ENCODE peak calls at places on chromosomes 4 and X, in five cellular contexts. One of them, this sample, is unnamed.

GRCh38 chr4:34046580-34046979 is 2197.7 kb downstream of the ARAP2 start:
- DNase-seq in HepG2: no peak
- DNase-seq in foreskin fibroblast: peak
- DNase-seq in anterior cingulate cortex: no peak
- DNase-seq in GM12865: peak
- DNase-seq in this sample: no peak

GRCh38 chrX:3142259-3143042 is 101.2 kb downstream of the ARSF start:
- DNase-seq in HepG2: no peak
- DNase-seq in foreskin fibroblast: no peak
- DNase-seq in anterior cingulate cortex: no peak
- DNase-seq in GM12865: peak
- DNase-seq in this sample: no peak

GRCh38 chrX:700936-701335 is 70.3 kb downstream of the SHOX start:
- DNase-seq in foreskin fibroblast: no peak
- DNase-seq in GM12865: no peak
- DNase-seq in HepG2: no peak
- DNase-seq in anterior cingulate cortex: no peak
- DNase-seq in this sample: no peak

GRCh38 chr4:16875487-16875886 is 23.0 kb downstream of the LDB2 start:
- DNase-seq in HepG2: no peak
- DNase-seq in foreskin fibroblast: peak
- DNase-seq in anterior cingulate cortex: peak
- DNase-seq in GM12865: no peak
- DNase-seq in this sample: no peak

GRCh38 chr4:68074397-68074796 is 55.3 kb downstream of the TMPRSS11F start:
- DNase-seq in foreskin fibroblast: no peak
- DNase-seq in anterior cingulate cortex: no peak
- DNase-seq in HepG2: no peak
- DNase-seq in GM12865: no peak
- DNase-seq in this sample: no peak

GRCh38 chr4:18844726-18845125 is 823.2 kb upstream of the LCORL start:
- DNase-seq in HepG2: no peak
- DNase-seq in GM12865: no peak
- DNase-seq in anterior cingulate cortex: no peak
- DNase-seq in foreskin fibroblast: peak
- DNase-seq in this sample: no peak

GRCh38 chrX:76183289-76184057 is 10.6 kb downstream of the PBDC1 start:
- DNase-seq in anterior cingulate cortex: no peak
- DNase-seq in foreskin fibroblast: peak
- DNase-seq in HepG2: peak
- DNase-seq in GM12865: no peak
- DNase-seq in this sample: no peak

GRCh38 chrX:115642304-115642703 is 81.3 kb downstream of the PLS3 start:
- DNase-seq in GM12865: peak
- DNase-seq in foreskin fibroblast: no peak
- DNase-seq in HepG2: no peak
- DNase-seq in anterior cingulate cortex: no peak
- DNase-seq in this sample: no peak

GRCh38 chr4:87103691-87104187 is 116.7 kb downstream of the KLHL8 start:
- DNase-seq in HepG2: no peak
- DNase-seq in anterior cingulate cortex: no peak
- DNase-seq in GM12865: no peak
- DNase-seq in foreskin fibroblast: peak
- DNase-seq in this sample: no peak

GRCh38 chrX:65581661-65582339 is 47.2 kb upstream of the LAS1L start:
- DNase-seq in anterior cingulate cortex: peak
- DNase-seq in foreskin fibroblast: peak
- DNase-seq in GM12865: peak
- DNase-seq in HepG2: peak
- DNase-seq in this sample: peak

GRCh38 chrX:10900585-10901289 is 210.4 kb upstream of the HCCS start:
- DNase-seq in HepG2: peak
- DNase-seq in GM12865: no peak
- DNase-seq in anterior cingulate cortex: no peak
- DNase-seq in foreskin fibroblast: peak
- DNase-seq in this sample: no peak

GRCh38 chrX:69060631-69061408 is 104.4 kb downstream of the PJA1 start:
- DNase-seq in anterior cingulate cortex: no peak
- DNase-seq in GM12865: no peak
- DNase-seq in foreskin fibroblast: peak
- DNase-seq in HepG2: peak
- DNase-seq in this sample: no peak

GRCh38 chrX:120402363-120402762 is 40.5 kb downstream of the ATP1B4 start:
- DNase-seq in foreskin fibroblast: peak
- DNase-seq in anterior cingulate cortex: no peak
- DNase-seq in HepG2: no peak
- DNase-seq in GM12865: no peak
- DNase-seq in this sample: no peak

GRCh38 chr4:103018391-103019318 is 850 bp downstream of the SLC9B1 start:
- DNase-seq in foreskin fibroblast: no peak
- DNase-seq in GM12865: peak
- DNase-seq in HepG2: peak
- DNase-seq in anterior cingulate cortex: no peak
- DNase-seq in this sample: no peak

GRCh38 chrX:44876076-44876475 is 3.1 kb downstream of the KDM6A start:
- DNase-seq in anterior cingulate cortex: no peak
- DNase-seq in HepG2: no peak
- DNase-seq in GM12865: no peak
- DNase-seq in foreskin fibroblast: no peak
- DNase-seq in this sample: no peak

GRCh38 chr4:4182835-4183568 is 43.7 kb downstream of the OTOP1 start:
- DNase-seq in anterior cingulate cortex: no peak
- DNase-seq in foreskin fibroblast: no peak
- DNase-seq in GM12865: peak
- DNase-seq in HepG2: peak
- DNase-seq in this sample: no peak

GRCh38 chr4:15702941-15703403 is at the start of gene BST1:
- DNase-seq in HepG2: no peak
- DNase-seq in anterior cingulate cortex: peak
- DNase-seq in foreskin fibroblast: peak
- DNase-seq in GM12865: peak
- DNase-seq in this sample: no peak

GRCh38 chr4:129218355-129218754 is 122.4 kb downstream of the C4orf33 start:
- DNase-seq in anterior cingulate cortex: peak
- DNase-seq in HepG2: no peak
- DNase-seq in GM12865: peak
- DNase-seq in foreskin fibroblast: no peak
- DNase-seq in this sample: no peak

GRCh38 chr4:111215755-111216154 is 592.9 kb upstream of the PITX2 start:
- DNase-seq in foreskin fibroblast: no peak
- DNase-seq in GM12865: no peak
- DNase-seq in anterior cingulate cortex: no peak
- DNase-seq in HepG2: no peak
- DNase-seq in this sample: no peak

GRCh38 chr4:87530868-87531267 is 1.7 kb upstream of the SPARCL1 start:
- DNase-seq in foreskin fibroblast: peak
- DNase-seq in anterior cingulate cortex: peak
- DNase-seq in HepG2: no peak
- DNase-seq in GM12865: no peak
- DNase-seq in this sample: no peak

GRCh38 chr4:124863039-124863545 is 150.6 kb upstream of the ANKRD50 start:
- DNase-seq in anterior cingulate cortex: no peak
- DNase-seq in HepG2: no peak
- DNase-seq in foreskin fibroblast: no peak
- DNase-seq in GM12865: no peak
- DNase-seq in this sample: no peak